ENCODE peak calls at places on chromosome 22, in four cellular contexts. O is K562, B is HepG2, S is WTC11. Y is an unnamed sample.
A peak's percentile ranks its signal among the peaks of the same experiment; 100 is the strongest.

GRCh38 chr22:41857160-41857859 is 24.4 kb downstream of the SREBF2 start:
- DNase-seq in O (peak; percentile 66), B (peak; percentile 38), S (peak; percentile 69), Y (peak; percentile 46)

GRCh38 chr22:47107431-47107830 is 345.0 kb downstream of the TBC1D22A start:
- DNase-seq in O (no peak), B (no peak), S (no peak), Y (no peak)

GRCh38 chr22:21921729-21922128 is 30.9 kb downstream of the PPM1F start:
- DNase-seq in O (no peak), B (no peak), S (peak; percentile 77), Y (no peak)

GRCh38 chr22:39311592-39312400 is 7.6 kb downstream of the RPL3 start:
- DNase-seq in O (no peak), B (no peak), S (no peak), Y (no peak)

GRCh38 chr22:41998361-41999261 is at the start of gene WBP2NL:
- DNase-seq in O (peak; percentile 78), B (no peak), S (no peak), Y (peak; percentile 58)

GRCh38 chr22:22704156-22704946 is 59.9 kb downstream of the GGTLC2 start:
- DNase-seq in O (no peak), B (no peak), S (no peak), Y (no peak)

GRCh38 chr22:27715078-27715477 is 86.5 kb downstream of the MN1 start:
- DNase-seq in O (no peak), B (no peak), S (no peak), Y (no peak)

GRCh38 chr22:24772493-24773220 is 1.9 kb downstream of the PIWIL3 start:
- DNase-seq in O (peak; percentile 35), B (peak; percentile 61), S (peak; percentile 64), Y (no peak)

DNA sequence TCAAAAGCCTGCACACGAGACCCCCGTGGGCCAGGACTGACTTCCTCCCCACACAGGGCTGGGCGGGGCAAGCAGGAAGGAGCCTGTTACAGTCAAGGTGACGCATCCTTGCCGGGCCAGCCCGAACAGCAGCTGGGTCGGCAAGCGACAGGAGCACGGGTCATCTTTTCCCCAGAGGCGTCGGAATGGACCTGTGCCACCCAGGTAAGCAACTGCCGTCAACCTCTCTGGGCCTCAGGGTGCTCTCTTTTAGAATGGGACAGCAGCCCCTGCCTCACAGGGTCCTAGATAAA is at the start of gene CYTH4:
- DNase-seq in O (no peak), B (no peak), S (no peak), Y (no peak)
- TF ChIP-seq CREM in O (no peak), B (no peak), S (no peak), Y (peak; percentile 38)

GRCh38 chr22:44783581-44783980 is 31.2 kb downstream of the ARHGAP8 start:
- DNase-seq in O (no peak), B (no peak), S (no peak), Y (no peak)
- TF ChIP-seq NR2C2 in O (no peak), B (no peak), S (no peak), Y (no peak)

DNA sequence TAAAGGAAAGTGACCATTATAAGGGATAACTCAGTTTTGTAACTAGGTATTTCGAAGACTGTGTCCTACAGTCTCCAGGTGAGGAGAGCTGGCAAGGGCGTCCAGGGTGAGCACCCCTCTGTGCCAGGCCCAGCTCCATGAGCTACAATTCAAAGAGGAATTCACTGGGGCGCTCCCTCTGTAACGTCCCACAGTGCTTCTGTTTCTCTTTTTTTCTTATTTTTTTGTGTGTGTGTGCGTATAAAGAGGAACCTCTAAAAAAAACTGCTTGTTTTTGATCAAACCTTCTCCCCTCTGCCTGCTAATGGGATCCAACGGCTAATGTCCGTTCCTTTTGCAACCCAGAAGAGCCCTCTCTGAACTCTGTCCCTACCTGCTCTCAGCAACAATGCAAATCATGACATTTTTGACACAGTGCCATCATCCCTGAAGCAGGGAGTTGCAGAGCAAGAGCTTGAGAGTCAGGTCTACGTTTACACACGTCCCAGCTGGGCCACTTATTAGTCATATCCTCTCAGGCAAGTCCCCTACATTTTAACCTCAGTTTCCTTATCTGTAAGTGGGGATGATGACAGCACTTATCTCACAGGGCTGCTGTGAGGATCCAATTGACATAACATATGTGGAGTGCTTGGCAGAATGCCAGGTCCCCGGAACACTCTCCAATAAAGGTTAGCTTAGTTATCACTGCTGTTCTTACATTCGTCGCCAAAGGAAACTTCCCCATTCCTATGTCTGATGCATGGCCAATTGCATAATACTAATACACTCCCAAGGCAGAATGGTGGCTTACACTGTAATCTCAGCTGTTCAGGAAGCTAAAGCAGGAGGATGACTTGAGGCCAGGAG is 16.9 kb downstream of the ASCC2 start:
- DNase-seq in O (peak; percentile 69), B (peak; percentile 86), S (no peak), Y (peak; percentile 82)
- TF ChIP-seq CREM in O (peak; percentile 76), B (no peak), S (no peak), Y (peak; percentile 85)

GRCh38 chr22:30045001-30045887 is 35.0 kb upstream of the HORMAD2 start:
- DNase-seq in O (no peak), B (no peak), S (no peak), Y (no peak)
- TF ChIP-seq NR2C2 in O (no peak), B (no peak), S (no peak), Y (no peak)

GRCh38 chr22:20569059-20570058 is 61.9 kb downstream of the MED15 start:
- DNase-seq in O (no peak), B (no peak), S (no peak), Y (peak; percentile 33)
- TF ChIP-seq CREM in O (no peak), B (no peak), S (no peak), Y (no peak)

GRCh38 chr22:44155115-44155514 is 25.6 kb upstream of the PARVG start:
- DNase-seq in O (no peak), B (no peak), S (no peak), Y (no peak)
- TF ChIP-seq NR2C2 in O (no peak), B (no peak), S (no peak), Y (no peak)